ENCODE peak calls at places on chromosomes 1 and 21, in seven cellular contexts. D is astrocyte, R is AG09309, Y is uterus, S is SK-N-SH, J is neural progenitor cell, X is fibroblast of mammary gland. M is an unnamed sample.

GRCh38 chr1:199157494-199157893 is 518.7 kb downstream of the PTPRC start:
- DNase-seq in D (peak; percentile 75), R (no peak), Y (no peak), S (no peak), J (no peak), X (peak; percentile 17), M (peak; percentile 75)

GRCh38 chr1:76759950-76760349 is 107.3 kb upstream of the ST6GALNAC5 start:
- DNase-seq in D (peak; percentile 17), R (no peak), Y (no peak), S (peak; percentile 12), J (no peak), X (peak; percentile 16), M (peak; percentile 50)

GRCh38 chr1:9200441-9200840 is 34.1 kb upstream of the H6PD start:
- DNase-seq in D (no peak), R (no peak), Y (no peak), S (no peak), J (peak; percentile 71), X (peak; percentile 93), M (no peak)

GRCh38 chr1:178818416-178818815 is 52.5 kb downstream of the ANGPTL1 start:
- DNase-seq in D (peak; percentile 63), R (peak; percentile 23), Y (peak; percentile 45), S (no peak), J (no peak), X (peak; percentile 15), M (peak; percentile 42)

GRCh38 chr1:162822391-162823200 is 32.1 kb downstream of the HSD17B7 start:
- DNase-seq in D (no peak), R (no peak), Y (no peak), S (peak; percentile 83), J (peak; percentile 64), X (peak; percentile 11), M (no peak)

GRCh38 chr21:20443558-20444155 is 554.6 kb upstream of the NCAM2 start:
- DNase-seq in D (no peak), R (no peak), Y (no peak), S (peak; percentile 25), J (peak; percentile 56), X (no peak), M (peak; percentile 7)

GRCh38 chr1:56922507-56922906 is 43.3 kb downstream of the C8B start:
- DNase-seq in D (no peak), R (no peak), Y (no peak), S (no peak), J (no peak), X (no peak), M (no peak)

GRCh38 chr1:221335161-221336101 is 406.5 kb downstream of the DUSP10 start:
- DNase-seq in D (peak; percentile 93), R (peak; percentile 82), Y (peak; percentile 55), S (peak; percentile 4), J (peak; percentile 57), X (peak; percentile 96), M (peak; percentile 44)

GRCh38 chr1:119323216-119323982 is 45.2 kb upstream of the HAO2 start:
- DNase-seq in D (no peak), R (no peak), Y (no peak), S (no peak), J (no peak), X (no peak), M (no peak)

GRCh38 chr1:203281851-203282661 is 23.3 kb upstream of the BTG2 start:
- DNase-seq in D (no peak), R (no peak), Y (peak; percentile 33), S (no peak), J (no peak), X (no peak), M (no peak)

GRCh38 chr21:33543505-33544129 is 779 bp downstream of the SON start:
- DNase-seq in D (no peak), R (no peak), Y (no peak), S (no peak), J (peak; percentile 87), X (peak; percentile 62), M (no peak)

GRCh38 chr1:196355206-196355786 is 252.9 kb downstream of the KCNT2 start:
- DNase-seq in D (peak; percentile 8), R (no peak), Y (no peak), S (peak; percentile 2), J (no peak), X (peak; percentile 42), M (peak; percentile 73)

GRCh38 chr21:35043549-35043948 is 5.6 kb downstream of the RUNX1 start:
- DNase-seq in D (no peak), R (no peak), Y (no peak), S (no peak), J (no peak), X (no peak), M (no peak)

GRCh38 chr1:162056043-162056442 is 13.4 kb upstream of the NOS1AP start:
- DNase-seq in D (peak; percentile 29), R (no peak), Y (peak; percentile 58), S (peak; percentile 69), J (peak; percentile 83), X (peak; percentile 76), M (peak; percentile 87)

GRCh38 chr1:228271701-228272251 is 63.9 kb downstream of the OBSCN start:
- DNase-seq in D (no peak), R (no peak), Y (no peak), S (no peak), J (no peak), X (no peak), M (no peak)

GRCh38 chr21:33273044-33273443 is 6.9 kb downstream of the IL10RB start:
- DNase-seq in D (peak; percentile 59), R (no peak), Y (no peak), S (no peak), J (no peak), X (no peak), M (no peak)

GRCh38 chr21:35770101-35770945 is 290.0 kb downstream of the SETD4 start:
- DNase-seq in D (no peak), R (no peak), Y (no peak), S (no peak), J (no peak), X (no peak), M (no peak)

GRCh38 chr1:61287014-61287413 is 204.7 kb downstream of the NFIA start:
- DNase-seq in D (peak; percentile 50), R (no peak), Y (no peak), S (no peak), J (no peak), X (peak; percentile 60), M (peak; percentile 56)

GRCh38 chr21:39556176-39556575 is 56.6 kb upstream of the B3GALT5 start:
- DNase-seq in D (no peak), R (no peak), Y (no peak), S (peak; percentile 53), J (peak; percentile 91), X (no peak), M (no peak)

GRCh38 chr1:85705940-85706339 is 2.3 kb downstream of the ZNHIT6 start:
- DNase-seq in D (no peak), R (no peak), Y (no peak), S (no peak), J (no peak), X (no peak), M (no peak)

GRCh38 chr1:84907095-84907827 is 14.3 kb upstream of the LPAR3 start:
- DNase-seq in D (peak; percentile 75), R (peak; percentile 20), Y (no peak), S (no peak), J (no peak), X (no peak), M (peak; percentile 68)

GRCh38 chr1:82195245-82195644 is 394.5 kb downstream of the ADGRL2 start:
- DNase-seq in D (no peak), R (no peak), Y (no peak), S (no peak), J (no peak), X (no peak), M (no peak)

GRCh38 chr21:30030416-30030815 is 90.6 kb upstream of the GRIK1 start:
- DNase-seq in D (no peak), R (no peak), Y (no peak), S (no peak), J (no peak), X (no peak), M (no peak)

GRCh38 chr1:11918779-11919519 is 7.3 kb downstream of the KIAA2013 start:
- DNase-seq in D (peak; percentile 89), R (peak; percentile 62), Y (peak; percentile 78), S (no peak), J (no peak), X (peak; percentile 87), M (peak; percentile 87)

GRCh38 chr1:181064030-181064594 is 24.4 kb upstream of the IER5 start:
- DNase-seq in D (no peak), R (no peak), Y (no peak), S (peak; percentile 48), J (peak; percentile 80), X (no peak), M (no peak)

GRCh38 chr1:206021796-206022365 is 1.8 kb downstream of the CTSE start:
- DNase-seq in D (peak; percentile 55), R (no peak), Y (no peak), S (no peak), J (no peak), X (peak; percentile 29), M (peak; percentile 62)

GRCh38 chr1:7678491-7679158 is 92.5 kb upstream of the VAMP3 start:
- DNase-seq in D (no peak), R (no peak), Y (no peak), S (no peak), J (no peak), X (no peak), M (no peak)

GRCh38 chr1:157252473-157252872 is 114.3 kb upstream of the ETV3 start:
- DNase-seq in D (no peak), R (no peak), Y (no peak), S (no peak), J (no peak), X (peak; percentile 5), M (peak; percentile 27)

GRCh38 chr1:245691897-245692296 is 537.1 kb downstream of the KIF26B start:
- DNase-seq in D (no peak), R (no peak), Y (no peak), S (no peak), J (no peak), X (no peak), M (no peak)

DNA sequence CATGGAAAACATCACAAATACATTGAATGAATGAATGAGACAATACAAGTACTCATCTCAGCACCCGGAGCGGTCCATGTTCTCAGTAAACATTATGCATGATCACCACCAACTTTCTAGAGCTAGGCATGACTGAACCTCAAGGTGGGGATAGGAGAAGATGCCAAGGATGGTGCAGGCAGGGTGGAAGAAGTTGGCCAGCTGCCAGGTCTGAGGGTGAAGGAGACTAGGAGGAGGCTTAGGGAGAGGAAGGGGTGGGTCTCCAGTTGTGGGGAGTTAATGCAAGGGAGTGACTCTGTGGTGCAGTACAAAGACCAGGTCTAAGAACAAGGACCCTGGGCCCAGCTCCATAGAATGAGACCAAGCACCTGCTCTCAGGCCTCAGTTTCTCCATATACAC is 91.7 kb downstream of the MATN1 start:
- DNase-seq in D (no peak), R (no peak), Y (peak; percentile 22), S (no peak), J (no peak), X (no peak), M (no peak)
- TF ChIP-seq CTCF in D (no peak), R (no peak), Y (no peak), S (no peak), J (no peak), X (no peak), M (no peak)

GRCh38 chr1:52532247-52532646 is 20.6 kb downstream of the TUT4 start:
- DNase-seq in D (no peak), R (no peak), Y (no peak), S (no peak), J (no peak), X (no peak), M (no peak)
- H3K4me3 ChIP-seq in D (no peak overlapping the region), R (no peak overlapping the region), Y (no peak overlapping the region), S (no peak overlapping the region), J (no peak overlapping the region), X (no peak overlapping the region), M (no peak overlapping the region)

GRCh38 chr1:87389011-87389410 is 60.3 kb downstream of the LMO4 start:
- DNase-seq in D (no peak), R (no peak), Y (no peak), S (no peak), J (no peak), X (no peak), M (no peak)
- TF ChIP-seq CTCF in D (no peak), R (no peak), Y (no peak), S (no peak), J (no peak), X (no peak), M (no peak)

GRCh38 chr1:114758251-114758832 is 558 bp upstream of the CSDE1 start:
- DNase-seq in D (peak; percentile 35), R (no peak), Y (no peak), S (peak; percentile 6), J (no peak), X (peak; percentile 30), M (no peak)
- H3K4me3 ChIP-seq in D (peak overlapping the region; percentile 100), R (peak overlapping the region; percentile 97), Y (peak overlapping the region; percentile 96), S (peak overlapping the region; percentile 78), J (peak overlapping the region; percentile 95), X (peak overlapping the region; percentile 94), M (peak overlapping the region; percentile 100)

M was measured in choroid plexus epithelial cell.